ENCODE peak calls at places on chromosomes 5 and 9, in six cellular contexts. K is endothelial cell of umbilical vein, F is cardiac muscle cell, U is right lobe of liver, B is omental fat pad, E is GM12865. I is an unnamed sample.

GRCh38 chr5:100464418-100464817 is 70.8 kb upstream of the FAM174A start:
- DNase-seq in K (no peak), F (no peak), U (no peak), B (no peak), E (no peak), I (no peak)

GRCh38 chr5:142110046-142110531 is 1.5 kb downstream of the NDFIP1 start:
- DNase-seq in K (peak; percentile 41), F (no peak), U (peak; percentile 31), B (no peak), E (peak; percentile 59), I (no peak)

GRCh38 chr9:121305269-121305994 is 37.5 kb downstream of the GSN start:
- DNase-seq in K (no peak), F (no peak), U (peak; percentile 40), B (peak; percentile 61), E (no peak), I (no peak)

GRCh38 chr9:15306068-15306756 is 804 bp downstream of the TTC39B start:
- DNase-seq in K (peak; percentile 41), F (peak; percentile 83), U (peak; percentile 67), B (peak; percentile 41), E (no peak), I (peak; percentile 55)

GRCh38 chr5:116494784-116495480 is 79.7 kb downstream of the SEMA6A start:
- DNase-seq in K (no peak), F (peak; percentile 18), U (no peak), B (no peak), E (no peak), I (no peak)

GRCh38 chr5:5017827-5018559 is 122.1 kb upstream of the ADAMTS16 start:
- DNase-seq in K (no peak), F (no peak), U (no peak), B (no peak), E (peak; percentile 36), I (no peak)

GRCh38 chr5:96338624-96339023 is 94.4 kb downstream of the PCSK1 start:
- DNase-seq in K (no peak), F (no peak), U (peak; percentile 44), B (no peak), E (no peak), I (no peak)

GRCh38 chr5:115352571-115352970 is 56.1 kb upstream of the CCDC112 start:
- DNase-seq in K (no peak), F (no peak), U (no peak), B (no peak), E (no peak), I (no peak)

GRCh38 chr5:36414869-36415282 is 113.2 kb upstream of the RANBP3L start:
- DNase-seq in K (peak; percentile 42), F (peak; percentile 64), U (no peak), B (no peak), E (peak; percentile 28), I (no peak)

GRCh38 chr5:142869883-142870282 is 99.7 kb downstream of the ARHGAP26 start:
- DNase-seq in K (peak; percentile 55), F (no peak), U (no peak), B (no peak), E (no peak), I (no peak)

GRCh38 chr9:6229186-6229585 is 13.6 kb downstream of the IL33 start:
- DNase-seq in K (no peak), F (no peak), U (no peak), B (no peak), E (no peak), I (no peak)

GRCh38 chr5:178241259-178241658 is 8.7 kb upstream of the PHYKPL start:
- DNase-seq in K (peak; percentile 23), F (no peak), U (peak; percentile 55), B (no peak), E (peak; percentile 37), I (no peak)

GRCh38 chr5:78698218-78698751 is 49.7 kb upstream of the LHFPL2 start:
- DNase-seq in K (peak; percentile 12), F (no peak), U (no peak), B (no peak), E (no peak), I (no peak)

GRCh38 chr5:126538579-126538978 is 56.4 kb downstream of the ALDH7A1 start:
- DNase-seq in K (no peak), F (no peak), U (no peak), B (no peak), E (no peak), I (no peak)

GRCh38 chr5:72163349-72163983 is 56.2 kb downstream of the MAP1B start:
- DNase-seq in K (no peak), F (no peak), U (no peak), B (no peak), E (no peak), I (no peak)

GRCh38 chr9:93950619-93951601 is 4.2 kb downstream of the BARX1 start:
- DNase-seq in K (no peak), F (no peak), U (peak; percentile 62), B (no peak), E (peak; percentile 18), I (peak; percentile 53)

GRCh38 chr5:143870871-143871632 is 59.1 kb downstream of the HMHB1 start:
- DNase-seq in K (no peak), F (no peak), U (no peak), B (no peak), E (no peak), I (no peak)

GRCh38 chr5:129243058-129243457 is 148.5 kb downstream of the ISOC1 start:
- DNase-seq in K (no peak), F (peak; percentile 3), U (no peak), B (no peak), E (no peak), I (no peak)

GRCh38 chr5:78065073-78065472 is 229.4 kb downstream of the AP3B1 start:
- DNase-seq in K (no peak), F (no peak), U (no peak), B (no peak), E (no peak), I (no peak)

GRCh38 chr5:160545832-160546231 is 124.2 kb downstream of the PTTG1 start:
- DNase-seq in K (no peak), F (no peak), U (no peak), B (no peak), E (no peak), I (no peak)

GRCh38 chr5:55907927-55908326 is 56.8 kb downstream of the IL31RA start:
- DNase-seq in K (no peak), F (no peak), U (no peak), B (no peak), E (no peak), I (no peak)

GRCh38 chr9:113299800-113300292 is 3.3 kb downstream of the RNF183 start:
- DNase-seq in K (peak; percentile 43), F (peak; percentile 7), U (no peak), B (no peak), E (no peak), I (no peak)

GRCh38 chr9:591292-591691 is 250.2 kb upstream of the DMRT1 start:
- DNase-seq in K (peak; percentile 51), F (peak; percentile 28), U (no peak), B (no peak), E (no peak), I (no peak)

GRCh38 chr9:9949948-9950347 is 662.9 kb downstream of the PTPRD start:
- DNase-seq in K (no peak), F (peak; percentile 54), U (no peak), B (no peak), E (no peak), I (no peak)

GRCh38 chr9:81964216-81965171 is 21.2 kb downstream of the SPATA31D3 start:
- DNase-seq in K (no peak), F (no peak), U (no peak), B (no peak), E (peak; percentile 33), I (no peak)

GRCh38 chr9:121394292-121394691 is 24.2 kb upstream of the STOM start:
- DNase-seq in K (no peak), F (no peak), U (no peak), B (no peak), E (peak; percentile 18), I (no peak)

GRCh38 chr9:2709645-2710101 is 7.6 kb upstream of the KCNV2 start:
- DNase-seq in K (no peak), F (no peak), U (no peak), B (no peak), E (peak; percentile 19), I (no peak)

GRCh38 chr9:108180511-108180910 is 675.3 kb downstream of the ACTL7B start:
- DNase-seq in K (no peak), F (no peak), U (no peak), B (no peak), E (no peak), I (no peak)

GRCh38 chr9:77952641-77953341 is 78.8 kb downstream of the GNAQ start:
- DNase-seq in K (peak; percentile 81), F (no peak), U (no peak), B (no peak), E (no peak), I (no peak)

GRCh38 chr9:92327283-92327850 is 1.6 kb downstream of the CENPP start:
- DNase-seq in K (no peak), F (no peak), U (no peak), B (no peak), E (no peak), I (no peak)

GRCh38 chr5:66945389-66946349 is 250.9 kb downstream of the CD180 start:
- DNase-seq in K (peak; percentile 65), F (no peak), U (no peak), B (no peak), E (peak; percentile 28), I (no peak)

DNA sequence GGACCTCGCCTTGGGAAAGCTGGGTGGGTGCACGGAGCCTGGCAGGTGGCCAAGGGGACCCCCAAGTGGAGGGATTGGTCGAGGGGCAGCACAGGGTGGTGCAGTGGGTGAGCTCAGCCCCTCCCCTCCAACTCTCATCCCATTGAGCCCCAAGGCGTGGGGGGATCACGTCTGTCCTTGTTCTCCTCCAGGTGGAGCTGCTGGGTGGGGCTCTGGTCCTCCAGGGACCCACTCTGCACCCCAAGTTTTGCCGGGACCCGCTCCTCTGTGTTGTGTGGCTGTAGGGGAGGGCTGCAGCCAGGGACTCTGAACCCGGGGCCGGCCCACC is 3.6 kb upstream of the FUT7 start:
- DNase-seq in K (no peak), F (no peak), U (no peak), B (no peak), E (no peak), I (no peak)
- TF ChIP-seq CTCF in K (no peak), F (no peak), U (no peak), B (no peak), E (no peak), I (peak; percentile 45)

GRCh38 chr5:102241809-102242421 is 54.2 kb downstream of the SLCO4C1 start:
- DNase-seq in K (no peak), F (no peak), U (no peak), B (no peak), E (no peak), I (no peak)
- TF ChIP-seq CTCF in K (no peak), F (no peak), U (peak; percentile 18), B (no peak), E (no peak), I (no peak)

DNA sequence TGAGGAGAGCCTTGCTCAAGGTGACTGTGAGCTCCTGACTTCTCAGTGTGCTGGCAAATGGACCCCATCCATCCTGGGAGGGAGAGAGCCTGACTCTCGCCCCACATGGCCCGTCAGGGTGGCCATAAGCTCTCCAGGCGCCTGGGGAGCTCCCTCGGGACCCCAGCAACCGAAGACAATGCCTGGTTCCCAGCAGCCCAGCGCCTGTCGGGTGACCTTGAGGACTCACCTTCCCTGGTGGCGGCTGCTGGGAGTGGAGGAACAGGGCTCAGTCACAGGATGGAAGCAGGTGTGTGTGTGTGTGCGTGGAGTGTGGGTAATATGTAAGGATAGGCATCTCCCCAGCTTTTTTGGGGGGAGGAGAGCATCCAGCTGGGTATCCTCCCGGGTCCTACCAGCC is 190.3 kb downstream of the MELK start:
- DNase-seq in K (no peak), F (no peak), U (no peak), B (no peak), E (no peak), I (no peak)
- TF ChIP-seq CTCF in K (no peak), F (no peak), U (no peak), B (no peak), E (no peak), I (no peak)

GRCh38 chr5:43973318-43973717 is 370.3 kb downstream of the NNT start:
- DNase-seq in K (no peak), F (no peak), U (no peak), B (no peak), E (no peak), I (no peak)
- TF ChIP-seq CTCF in K (no peak), F (no peak), U (no peak), B (no peak), E (no peak), I (no peak)

I was measured in mesothelial cell of epicardium.